ENCODE peak calls at places on chromosomes 4 and X, in four cellular contexts. One of them, this sample, is unnamed.

GRCh38 chrX:41785685-41786084 is 61.7 kb downstream of the GPR82 start:
- DNase-seq in lung: no peak
- DNase-seq in CD8-positive, alpha-beta memory T cell: no peak
- DNase-seq in ascending aorta: no peak
- DNase-seq in this sample: no peak

GRCh38 chr4:185597532-185598188 is 62.4 kb upstream of the PDLIM3 start:
- DNase-seq in ascending aorta: peak; percentile 88
- DNase-seq in lung: peak; percentile 76
- DNase-seq in CD8-positive, alpha-beta memory T cell: peak; percentile 52
- DNase-seq in this sample: peak; percentile 95

GRCh38 chr4:41380758-41381157 is 124.0 kb downstream of the UCHL1 start:
- DNase-seq in ascending aorta: no peak
- DNase-seq in CD8-positive, alpha-beta memory T cell: no peak
- DNase-seq in lung: no peak
- DNase-seq in this sample: peak; percentile 19

GRCh38 chr4:2105559-2105958 is 46.4 kb downstream of the NAT8L start:
- DNase-seq in ascending aorta: no peak
- DNase-seq in CD8-positive, alpha-beta memory T cell: no peak
- DNase-seq in lung: no peak
- DNase-seq in this sample: no peak

GRCh38 chr4:66688674-66689073 is 856.6 kb downstream of the CENPC start:
- DNase-seq in lung: no peak
- DNase-seq in ascending aorta: no peak
- DNase-seq in CD8-positive, alpha-beta memory T cell: no peak
- DNase-seq in this sample: no peak

GRCh38 chr4:128570380-128570779 is 239.1 kb upstream of the JADE1 start:
- DNase-seq in ascending aorta: peak; percentile 80
- DNase-seq in lung: peak; percentile 39
- DNase-seq in CD8-positive, alpha-beta memory T cell: no peak
- DNase-seq in this sample: no peak

GRCh38 chrX:97026406-97026805 is 142.7 kb downstream of the RPA4 start:
- DNase-seq in CD8-positive, alpha-beta memory T cell: no peak
- DNase-seq in ascending aorta: no peak
- DNase-seq in lung: no peak
- DNase-seq in this sample: no peak

GRCh38 chrX:69318651-69319305 is 153.5 kb upstream of the PJA1 start:
- DNase-seq in ascending aorta: no peak
- DNase-seq in CD8-positive, alpha-beta memory T cell: no peak
- DNase-seq in lung: peak; percentile 22
- DNase-seq in this sample: peak; percentile 31

GRCh38 chr4:111961806-111962205 is 183.4 kb upstream of the FAM241A start:
- DNase-seq in ascending aorta: no peak
- DNase-seq in lung: no peak
- DNase-seq in CD8-positive, alpha-beta memory T cell: no peak
- DNase-seq in this sample: no peak

GRCh38 chrX:71367396-71367795 is 1.2 kb downstream of the TAF1 start:
- DNase-seq in CD8-positive, alpha-beta memory T cell: peak; percentile 11
- DNase-seq in ascending aorta: no peak
- DNase-seq in lung: no peak
- DNase-seq in this sample: no peak

GRCh38 chr4:138553001-138553845 is 311.1 kb upstream of the SLC7A11 start:
- DNase-seq in ascending aorta: no peak
- DNase-seq in CD8-positive, alpha-beta memory T cell: no peak
- DNase-seq in lung: no peak
- DNase-seq in this sample: no peak

GRCh38 chr4:4694296-4694772 is 152.5 kb upstream of the STX18 start:
- DNase-seq in lung: no peak
- DNase-seq in CD8-positive, alpha-beta memory T cell: no peak
- DNase-seq in ascending aorta: no peak
- DNase-seq in this sample: no peak

GRCh38 chrX:23742174-23742692 is 843 bp downstream of the ACOT9 start:
- DNase-seq in CD8-positive, alpha-beta memory T cell: no peak
- DNase-seq in ascending aorta: peak; percentile 70
- DNase-seq in lung: peak; percentile 36
- DNase-seq in this sample: no peak

GRCh38 chr4:95510145-95510544 is 38.6 kb downstream of the UNC5C start:
- DNase-seq in ascending aorta: no peak
- DNase-seq in lung: no peak
- DNase-seq in CD8-positive, alpha-beta memory T cell: no peak
- DNase-seq in this sample: no peak

GRCh38 chrX:9308426-9308825 is 156.4 kb upstream of the TBL1X start:
- DNase-seq in lung: no peak
- DNase-seq in CD8-positive, alpha-beta memory T cell: no peak
- DNase-seq in ascending aorta: no peak
- DNase-seq in this sample: no peak

GRCh38 chrX:71482228-71482958 is 50.5 kb upstream of the OGT start:
- DNase-seq in CD8-positive, alpha-beta memory T cell: no peak
- DNase-seq in lung: no peak
- DNase-seq in ascending aorta: no peak
- DNase-seq in this sample: no peak

GRCh38 chrX:39633293-39633692 is 464.5 kb downstream of the BCOR start:
- DNase-seq in CD8-positive, alpha-beta memory T cell: no peak
- DNase-seq in lung: no peak
- DNase-seq in ascending aorta: no peak
- DNase-seq in this sample: no peak

GRCh38 chr4:150039790-150040189 is 38.5 kb upstream of the DCLK2 start:
- DNase-seq in ascending aorta: no peak
- DNase-seq in CD8-positive, alpha-beta memory T cell: no peak
- DNase-seq in lung: no peak
- DNase-seq in this sample: no peak

GRCh38 chrX:142711801-142712200 is 313.9 kb upstream of the SPANXN4 start:
- DNase-seq in CD8-positive, alpha-beta memory T cell: no peak
- DNase-seq in lung: no peak
- DNase-seq in ascending aorta: no peak
- DNase-seq in this sample: no peak

GRCh38 chrX:13440166-13440565 is 120.3 kb upstream of the ATXN3L start:
- DNase-seq in lung: no peak
- DNase-seq in ascending aorta: no peak
- DNase-seq in CD8-positive, alpha-beta memory T cell: no peak
- DNase-seq in this sample: no peak

GRCh38 chr4:176443117-176443516 is 123.4 kb downstream of the SPCS3 start:
- DNase-seq in ascending aorta: no peak
- DNase-seq in lung: no peak
- DNase-seq in CD8-positive, alpha-beta memory T cell: no peak
- DNase-seq in this sample: no peak

GRCh38 chr4:139768913-139769312 is 103.3 kb downstream of the MGST2 start:
- DNase-seq in CD8-positive, alpha-beta memory T cell: no peak
- DNase-seq in lung: no peak
- DNase-seq in ascending aorta: no peak
- DNase-seq in this sample: no peak

GRCh38 chrX:8845060-8845459 is 43.9 kb upstream of the FAM9A start:
- DNase-seq in lung: no peak
- DNase-seq in CD8-positive, alpha-beta memory T cell: no peak
- DNase-seq in ascending aorta: no peak
- DNase-seq in this sample: no peak

GRCh38 chrX:112800901-112801775 is 39.5 kb downstream of the AMOT start:
- DNase-seq in CD8-positive, alpha-beta memory T cell: no peak
- DNase-seq in ascending aorta: no peak
- DNase-seq in lung: no peak
- DNase-seq in this sample: no peak

GRCh38 chrX:85243761-85244410 is at the start of the genes SATL1 and ZNF711:
- DNase-seq in ascending aorta: peak; percentile 68
- DNase-seq in CD8-positive, alpha-beta memory T cell: peak; percentile 24
- DNase-seq in lung: no peak
- DNase-seq in this sample: no peak

DNA sequence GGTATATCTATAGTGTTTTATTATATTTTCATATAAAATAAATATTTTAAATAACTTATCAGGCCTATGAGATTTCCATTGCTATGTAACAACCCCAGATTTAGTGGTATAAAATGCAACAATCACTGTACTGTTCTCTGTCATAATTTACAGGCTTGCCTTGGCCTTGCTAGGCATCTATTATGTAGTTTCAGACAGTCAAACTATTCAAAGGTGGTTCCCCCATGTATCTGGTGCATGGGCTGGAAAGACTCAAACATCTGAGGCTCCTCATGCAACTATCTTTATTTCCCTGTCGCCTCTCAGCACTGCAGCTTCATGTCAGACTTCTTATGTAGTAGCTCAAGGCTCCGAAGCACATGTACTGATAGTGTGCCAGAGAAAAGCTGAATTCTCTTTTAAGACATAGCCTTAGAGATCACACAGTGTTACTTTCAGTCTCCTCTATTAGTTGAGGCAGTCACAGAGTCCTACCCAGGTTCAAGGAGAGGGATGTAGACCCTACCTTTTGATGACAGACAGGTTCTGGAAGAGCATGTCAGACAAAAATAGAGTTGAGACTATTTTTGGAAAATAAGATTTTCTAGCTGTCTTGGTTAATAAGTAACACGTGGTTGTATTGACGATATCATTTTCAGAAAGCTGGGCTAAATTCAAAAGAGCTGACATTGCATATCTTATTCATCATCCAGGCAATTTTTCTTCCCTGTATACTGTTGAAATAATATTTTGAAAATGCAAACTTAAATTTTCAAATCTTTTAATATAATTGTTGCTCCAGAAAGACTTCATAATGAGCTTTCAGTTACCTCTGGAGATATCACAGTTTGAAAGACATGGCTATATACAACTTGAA is 19.4 kb downstream of the MTTP start:
- DNase-seq in ascending aorta: no peak
- DNase-seq in lung: no peak
- DNase-seq in CD8-positive, alpha-beta memory T cell: no peak
- DNase-seq in this sample: no peak
- H3K4me1 ChIP-seq in ascending aorta: no peaks in the 10 kb centered on the region
- H3K4me1 ChIP-seq in lung: no peaks in the 10 kb centered on the region
- H3K4me1 ChIP-seq in CD8-positive, alpha-beta memory T cell: no peaks in the 10 kb centered on the region
- H3K4me1 ChIP-seq in this sample: no peaks in the 10 kb centered on the region

GRCh38 chr4:168264903-168265302 is 53.6 kb downstream of the DDX60 start:
- DNase-seq in lung: no peak
- DNase-seq in ascending aorta: no peak
- DNase-seq in CD8-positive, alpha-beta memory T cell: no peak
- DNase-seq in this sample: no peak

GRCh38 chr4:168259096-168259495 is 59.5 kb downstream of the DDX60 start:
- DNase-seq in ascending aorta: no peak
- DNase-seq in lung: no peak
- DNase-seq in CD8-positive, alpha-beta memory T cell: no peak
- DNase-seq in this sample: no peak

GRCh38 chr4:168257663-168258235 is 60.8 kb downstream of the DDX60 start:
- DNase-seq in CD8-positive, alpha-beta memory T cell: no peak
- DNase-seq in ascending aorta: no peak
- DNase-seq in lung: no peak
- DNase-seq in this sample: no peak

GRCh38 chr4:168265327-168265726 is 53.2 kb downstream of the DDX60 start:
- DNase-seq in CD8-positive, alpha-beta memory T cell: no peak
- DNase-seq in ascending aorta: no peak
- DNase-seq in lung: no peak
- DNase-seq in this sample: no peak

DNA sequence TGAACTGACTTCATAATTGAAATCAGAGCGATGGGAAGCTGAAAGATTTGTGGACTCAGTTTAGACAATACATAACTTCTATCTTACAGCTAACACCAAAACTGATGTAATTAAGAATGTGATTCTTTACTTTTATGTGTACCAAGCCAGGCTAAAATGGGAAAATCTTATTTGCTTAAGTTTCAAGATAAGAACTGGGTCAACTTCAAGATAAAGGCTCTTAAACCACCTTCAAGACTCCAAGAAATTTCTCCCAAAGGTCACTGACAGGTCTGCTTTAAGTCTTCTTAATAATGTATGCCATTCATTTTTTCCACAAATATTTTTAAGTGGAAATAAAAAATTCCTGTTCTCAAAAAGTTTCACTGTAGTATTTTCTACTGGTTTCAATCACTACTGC is 55.5 kb downstream of the DDX60 start:
- DNase-seq in CD8-positive, alpha-beta memory T cell: no peak
- DNase-seq in lung: no peak
- DNase-seq in ascending aorta: no peak
- DNase-seq in this sample: no peak
- H3K36me3 ChIP-seq in CD8-positive, alpha-beta memory T cell: peaks cover 18% of the 10 kb centered on the region
- H3K36me3 ChIP-seq in lung: peaks cover 9% of the 10 kb centered on the region
- H3K36me3 ChIP-seq in ascending aorta: peaks cover 4% of the 10 kb centered on the region
- H3K36me3 ChIP-seq in this sample: peaks cover 10% of the 10 kb centered on the region

GRCh38 chr4:99058228-99058627 is 30.4 kb downstream of the ADH5 start:
- DNase-seq in ascending aorta: no peak
- DNase-seq in lung: no peak
- DNase-seq in CD8-positive, alpha-beta memory T cell: no peak
- DNase-seq in this sample: no peak
- H3K4me1 ChIP-seq in ascending aorta: no peaks in the 10 kb centered on the region
- H3K4me1 ChIP-seq in lung: no peaks in the 10 kb centered on the region
- H3K4me1 ChIP-seq in CD8-positive, alpha-beta memory T cell: peaks cover 6% of the 10 kb centered on the region
- H3K4me1 ChIP-seq in this sample: peaks cover 24% of the 10 kb centered on the region

GRCh38 chr4:145148980-145149379 is 31.4 kb downstream of the OTUD4 start:
- DNase-seq in ascending aorta: no peak
- DNase-seq in CD8-positive, alpha-beta memory T cell: no peak
- DNase-seq in lung: no peak
- DNase-seq in this sample: no peak

GRCh38 chr4:145155268-145155870 is 25.0 kb downstream of the OTUD4 start:
- DNase-seq in CD8-positive, alpha-beta memory T cell: no peak
- DNase-seq in lung: no peak
- DNase-seq in ascending aorta: no peak
- DNase-seq in this sample: no peak

GRCh38 chr4:145153181-145153903 is 27.0 kb downstream of the OTUD4 start:
- DNase-seq in ascending aorta: no peak
- DNase-seq in CD8-positive, alpha-beta memory T cell: no peak
- DNase-seq in lung: no peak
- DNase-seq in this sample: no peak

GRCh38 chr4:145153904-145154298 is 26.5 kb downstream of the OTUD4 start:
- DNase-seq in ascending aorta: no peak
- DNase-seq in CD8-positive, alpha-beta memory T cell: no peak
- DNase-seq in lung: no peak
- DNase-seq in this sample: no peak

DNA sequence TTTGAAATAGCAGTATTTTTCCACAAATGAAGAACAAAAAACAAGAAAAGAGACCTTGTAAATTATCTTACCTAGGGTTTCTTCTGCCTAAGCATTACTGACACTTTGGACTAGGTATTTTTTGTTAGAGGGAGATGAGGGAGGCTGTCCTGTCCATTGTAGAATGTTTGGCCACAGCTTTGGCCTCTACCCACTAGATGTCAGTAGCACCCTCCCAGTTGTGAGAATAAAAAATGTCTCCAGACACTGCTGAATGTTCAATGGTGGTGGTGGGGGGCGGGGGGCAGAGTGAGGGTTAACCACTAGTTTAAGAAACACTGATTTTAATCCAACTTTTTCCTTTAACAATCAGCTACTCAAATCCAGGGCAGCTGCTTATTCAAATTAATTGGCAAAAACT is 25.8 kb downstream of the OTUD4 start:
- DNase-seq in ascending aorta: no peak
- DNase-seq in CD8-positive, alpha-beta memory T cell: no peak
- DNase-seq in lung: no peak
- DNase-seq in this sample: no peak
- H3K36me3 ChIP-seq in ascending aorta: peaks cover 39% of the 10 kb centered on the region
- H3K36me3 ChIP-seq in CD8-positive, alpha-beta memory T cell: peaks cover 24% of the 10 kb centered on the region
- H3K36me3 ChIP-seq in lung: peaks cover 9% of the 10 kb centered on the region
- H3K36me3 ChIP-seq in this sample: peaks cover 82% of the 10 kb centered on the region

GRCh38 chr4:182250446-182250845 is 7.2 kb downstream of the TENM3 start:
- DNase-seq in CD8-positive, alpha-beta memory T cell: no peak
- DNase-seq in ascending aorta: no peak
- DNase-seq in lung: no peak
- DNase-seq in this sample: no peak
- H3K4me1 ChIP-seq in CD8-positive, alpha-beta memory T cell: no peaks in the 10 kb centered on the region
- H3K4me1 ChIP-seq in ascending aorta: no peaks in the 10 kb centered on the region
- H3K4me1 ChIP-seq in lung: no peaks in the 10 kb centered on the region
- H3K4me1 ChIP-seq in this sample: no peaks in the 10 kb centered on the region

This sample was measured in esophagus muscularis mucosa.